ENCODE peak calls at places on chromosome 20, in seven cellular contexts. V, C, A, R, Q, Y and O are unnamed samples.

GRCh38 chr20:39961667-39962066 is 727.4 kb downstream of the MAFB start:
- DNase-seq in V (no peak), C (no peak), A (no peak), Y (no peak), Q (no peak), R (no peak), O (no peak)

GRCh38 chr20:31751126-31751525 is 12.0 kb downstream of the TPX2 start:
- DNase-seq in Q (no peak), Y (no peak), V (no peak), R (no peak), C (peak; percentile 90), A (peak; percentile 97), O (no peak)

GRCh38 chr20:33373735-33374605 is 27.3 kb downstream of the CDK5RAP1 start:
- DNase-seq in Q (no peak), A (peak; percentile 94), V (peak; percentile 97), R (no peak), C (peak; percentile 2), Y (no peak), O (no peak)

GRCh38 chr20:3995067-3995748 is 20.1 kb downstream of the RNF24 start:
- DNase-seq in V (no peak), R (no peak), Y (no peak), Q (no peak), C (peak; percentile 40), A (peak; percentile 44), O (no peak)

GRCh38 chr20:45860573-45861011 is 3.2 kb downstream of the ZSWIM3 start:
- DNase-seq in Q (no peak), A (peak; percentile 50), C (no peak), R (no peak), Y (no peak), V (no peak), O (no peak)

GRCh38 chr20:7770578-7770977 is 169.7 kb downstream of the HAO1 start:
- DNase-seq in A (no peak), V (no peak), Q (no peak), R (no peak), C (no peak), Y (no peak), O (no peak)

GRCh38 chr20:52105045-52105572 is 86.5 kb downstream of the ZFP64 start:
- DNase-seq in R (no peak), A (peak; percentile 26), V (no peak), Q (no peak), Y (no peak), C (peak; percentile 60), O (no peak)

GRCh38 chr20:51184289-51184688 is 161.4 kb upstream of the KCNG1 start:
- DNase-seq in A (peak; percentile 49), Y (no peak), V (no peak), Q (no peak), R (no peak), C (no peak), O (no peak)

GRCh38 chr20:16472045-16472872 is 101.0 kb downstream of the KIF16B start:
- DNase-seq in Q (no peak), Y (no peak), R (peak; percentile 46), C (peak; percentile 75), V (no peak), A (peak; percentile 45), O (no peak)

GRCh38 chr20:38863024-38863851 is 57.7 kb downstream of the PPP1R16B start:
- DNase-seq in Q (no peak), A (no peak), V (no peak), C (no peak), Y (no peak), R (no peak), O (no peak)

GRCh38 chr20:35007891-35008290 is 52.2 kb downstream of the MYH7B start:
- DNase-seq in R (no peak), Q (peak; percentile 13), C (no peak), V (no peak), A (no peak), Y (peak; percentile 12), O (no peak)

GRCh38 chr20:1437222-1437904 is 29.3 kb downstream of the NSFL1C start:
- DNase-seq in Y (peak; percentile 72), R (peak; percentile 77), A (peak; percentile 82), Q (peak; percentile 84), C (peak; percentile 91), V (peak; percentile 78), O (peak; percentile 65)

GRCh38 chr20:48184229-48184628 is 398.9 kb upstream of the SULF2 start:
- DNase-seq in C (no peak), Q (no peak), A (no peak), V (no peak), R (no peak), Y (no peak), O (no peak)

GRCh38 chr20:64101731-64102621 is 5.4 kb downstream of the NPBWR2 start:
- DNase-seq in C (no peak), Y (no peak), V (no peak), Q (no peak), R (peak; percentile 48), A (no peak), O (peak; percentile 33)

GRCh38 chr20:63896136-63896890 is 1.4 kb downstream of the DNAJC5 start:
- DNase-seq in R (peak; percentile 81), Y (peak; percentile 78), A (peak; percentile 46), Q (peak; percentile 74), C (peak; percentile 11), V (no peak), O (peak; percentile 51)

GRCh38 chr20:4947817-4948559 is 53.3 kb downstream of the SLC23A2 start:
- DNase-seq in A (no peak), Q (no peak), Y (peak; percentile 34), V (no peak), R (no peak), C (no peak), O (no peak)

GRCh38 chr20:40958598-40958997 is 70.0 kb upstream of the TOP1 start:
- DNase-seq in R (peak; percentile 14), C (no peak), Q (no peak), V (no peak), A (no peak), Y (no peak), O (no peak)

GRCh38 chr20:44738779-44739477 is 6.7 kb upstream of the KCNK15 start:
- DNase-seq in R (peak; percentile 79), A (peak; percentile 67), C (peak; percentile 85), Y (peak; percentile 77), Q (peak; percentile 74), V (no peak), O (no peak)

GRCh38 chr20:3685341-3685740 is 3.5 kb upstream of the ADAM33 start:
- DNase-seq in Y (no peak), C (no peak), V (no peak), R (no peak), Q (no peak), A (peak; percentile 53), O (no peak)

GRCh38 chr20:48648482-48649051 is 179.2 kb downstream of the PREX1 start:
- DNase-seq in Y (peak; percentile 80), A (no peak), R (no peak), Q (no peak), C (no peak), V (no peak), O (peak; percentile 59)

GRCh38 chr20:32203556-32204484 is 3.7 kb downstream of the PLAGL2 start:
- DNase-seq in Q (peak; percentile 48), R (peak; percentile 63), C (peak; percentile 52), V (no peak), A (no peak), Y (no peak), O (no peak)

GRCh38 chr20:60249436-60249835 is 291.2 kb downstream of the CDH26 start:
- DNase-seq in Q (no peak), R (no peak), V (peak; percentile 52), A (peak; percentile 98), Y (peak; percentile 50), C (peak; percentile 23), O (no peak)

GRCh38 chr20:3046677-3047462 is 1.0 kb downstream of the MRPS26 start:
- DNase-seq in Q (peak; percentile 56), V (no peak), R (peak; percentile 33), C (peak; percentile 13), Y (no peak), A (no peak), O (no peak)

GRCh38 chr20:2342243-2342642 is 38.5 kb upstream of the TGM6 start:
- DNase-seq in Y (no peak), C (no peak), A (no peak), R (no peak), Q (no peak), V (no peak), O (no peak)

GRCh38 chr20:445514-446336 is 16.6 kb downstream of the TBC1D20 start:
- DNase-seq in Y (no peak), V (no peak), C (no peak), Q (peak; percentile 45), R (peak; percentile 42), A (no peak), O (no peak)

GRCh38 chr20:36210561-36210960 is 25.7 kb upstream of the AAR2 start:
- DNase-seq in A (no peak), C (no peak), Y (no peak), Q (no peak), R (no peak), V (no peak), O (no peak)
- TF ChIP-seq CTCF in A (peak; percentile 10), C (peak; percentile 10), Y (no peak), Q (no peak), R (no peak), V (no peak), O (no peak)

GRCh38 chr20:36951198-36951976 is at the start of gene SAMHD1:
- DNase-seq in R (peak; percentile 97), C (peak; percentile 99), A (peak; percentile 98), Q (peak; percentile 99), Y (peak; percentile 99), V (peak; percentile 94), O (peak; percentile 96)

GRCh38 chr20:36951977-36952738 is 650 bp upstream of the SAMHD1 start:
- DNase-seq in V (no peak), A (no peak), R (no peak), Y (no peak), Q (no peak), C (no peak), O (no peak)

DNA sequence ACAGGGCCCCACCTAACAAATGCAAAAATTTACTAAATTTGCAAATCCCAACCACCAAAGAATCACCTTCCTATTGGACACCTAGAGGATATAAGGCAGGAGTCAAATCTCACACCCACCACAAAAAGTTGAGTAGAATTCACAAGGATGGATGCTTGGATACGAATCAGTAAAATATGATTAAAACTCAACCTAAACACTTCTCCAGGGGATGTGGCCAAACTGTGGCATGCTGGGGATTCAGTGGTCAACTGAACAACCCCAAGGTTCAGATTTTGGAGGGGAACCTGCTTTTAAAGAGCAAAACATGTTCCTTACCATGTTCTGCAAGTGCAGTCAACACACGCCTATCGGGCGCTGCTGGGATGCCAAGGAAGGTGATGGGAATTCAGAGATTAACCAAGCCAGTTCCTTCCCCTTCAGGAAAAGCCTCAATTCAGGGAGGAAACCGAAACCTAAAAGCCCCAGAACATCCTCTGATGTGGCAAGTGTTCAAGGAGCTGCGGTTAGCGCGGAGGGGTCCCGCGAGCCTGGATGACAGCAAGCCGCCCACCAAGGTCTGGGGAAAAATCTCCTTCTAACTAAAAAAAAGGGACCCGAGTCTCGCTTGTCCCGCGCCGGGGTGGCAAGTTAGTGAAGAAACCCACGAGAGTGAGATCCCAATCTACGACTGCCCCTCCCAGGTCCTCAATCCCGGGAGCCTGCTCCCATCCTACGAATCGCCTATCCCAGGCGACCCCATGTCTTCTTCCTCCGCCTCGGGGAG is 893 bp downstream of the SAMHD1 start:
- DNase-seq in C (peak; percentile 52), V (no peak), Q (peak; percentile 25), R (peak; percentile 28), Y (peak; percentile 30), A (peak; percentile 22), O (peak; percentile 20)
- H3K4me1 ChIP-seq in C (no peaks in the 10 kb centered on the region), V (peaks cover 17% of the 10 kb centered on the region), Q (peaks cover 54% of the 10 kb centered on the region), R (peaks cover 52% of the 10 kb centered on the region), Y (peaks cover 53% of the 10 kb centered on the region), A (no peaks in the 10 kb centered on the region), O (peaks cover 65% of the 10 kb centered on the region)

GRCh38 chr20:57801046-57801445 is 91.2 kb upstream of the PMEPA1 start:
- DNase-seq in R (no peak), A (no peak), Y (no peak), V (no peak), C (no peak), Q (no peak), O (no peak)
- H3K4me3 ChIP-seq in R (no peak overlapping the region), A (no peak overlapping the region), Y (no peak overlapping the region), V (no peak overlapping the region), C (no peak overlapping the region), Q (no peak overlapping the region), O (no peak overlapping the region)

GRCh38 chr20:24600012-24600411 is 130.6 kb downstream of the SYNDIG1 start:
- DNase-seq in R (no peak), A (no peak), Q (no peak), V (no peak), C (no peak), Y (no peak), O (no peak)
- TF ChIP-seq CTCF in R (no peak), A (no peak), Q (no peak), V (no peak), C (no peak), Y (no peak), O (no peak)